ENCODE peak calls at places on chromosomes 13 and 19, in five cellular contexts. B is H9, W is upper lobe of right lung, C is thoracic aorta, K is tibial nerve. E is an unnamed sample.

GRCh38 chr19:40588110-40588854 is 11.6 kb downstream of the SHKBP1 start:
- DNase-seq in B (peak; percentile 25), W (no peak), C (no peak), K (no peak), E (no peak)

GRCh38 chr13:48547663-48548092 is 14.8 kb upstream of the RCBTB2 start:
- DNase-seq in B (no peak), W (no peak), C (no peak), K (no peak), E (no peak)

GRCh38 chr13:49308104-49308875 is 60.6 kb downstream of the CDADC1 start:
- DNase-seq in B (no peak), W (peak; percentile 78), C (peak; percentile 73), K (peak; percentile 89), E (no peak)

GRCh38 chr19:31253816-31254551 is 95.3 kb downstream of the TSHZ3 start:
- DNase-seq in B (no peak), W (no peak), C (no peak), K (no peak), E (no peak)

GRCh38 chr19:40423938-40424337 is 1.9 kb downstream of the SERTAD1 start:
- DNase-seq in B (no peak), W (no peak), C (no peak), K (no peak), E (no peak)

GRCh38 chr19:44596428-44597130 is 16.8 kb upstream of the IGSF23 start:
- DNase-seq in B (no peak), W (no peak), C (no peak), K (no peak), E (no peak)

GRCh38 chr13:97182065-97182890 is 39.9 kb upstream of the MBNL2 start:
- DNase-seq in B (no peak), W (no peak), C (no peak), K (no peak), E (no peak)

GRCh38 chr19:33406521-33407139 is 33.1 kb downstream of the CEBPG start:
- DNase-seq in B (peak; percentile 89), W (peak; percentile 82), C (peak; percentile 31), K (peak; percentile 90), E (peak; percentile 79)

GRCh38 chr13:23634897-23635296 is 64.7 kb downstream of the TNFRSF19 start:
- DNase-seq in B (no peak), W (no peak), C (no peak), K (no peak), E (no peak)

GRCh38 chr19:3507371-3508120 is 1.4 kb downstream of the FZR1 start:
- DNase-seq in B (peak; percentile 79), W (no peak), C (no peak), K (no peak), E (no peak)

GRCh38 chr13:29816715-29817114 is 33.7 kb downstream of the UBL3 start:
- DNase-seq in B (no peak), W (no peak), C (no peak), K (no peak), E (no peak)

GRCh38 chr19:10593820-10594637 is 6.9 kb upstream of the AP1M2 start:
- DNase-seq in B (no peak), W (peak; percentile 69), C (no peak), K (peak; percentile 76), E (no peak)

GRCh38 chr13:53338760-53339159 is 310.1 kb downstream of the OLFM4 start:
- DNase-seq in B (no peak), W (no peak), C (no peak), K (no peak), E (no peak)
- TF ChIP-seq CTCF in B (peak; percentile 54), W (no peak), C (no peak), K (no peak), E (no peak)

GRCh38 chr13:32585625-32586021 is 629 bp upstream of the PDS5B start:
- DNase-seq in B (peak; percentile 36), W (no peak), C (no peak), K (no peak), E (no peak)

GRCh38 chr13:32577032-32577431 is 9.2 kb upstream of the PDS5B start:
- DNase-seq in B (no peak), W (no peak), C (no peak), K (no peak), E (no peak)

GRCh38 chr13:32582991-32583390 is 3.3 kb upstream of the PDS5B start:
- DNase-seq in B (no peak), W (no peak), C (no peak), K (no peak), E (no peak)

GRCh38 chr13:32582281-32582680 is 4.0 kb upstream of the PDS5B start:
- DNase-seq in B (no peak), W (no peak), C (no peak), K (no peak), E (no peak)

GRCh38 chr13:32581177-32581786 is 5.0 kb upstream of the PDS5B start:
- DNase-seq in B (no peak), W (no peak), C (no peak), K (no peak), E (no peak)
- TF ChIP-seq CTCF in B (peak; percentile 65), W (peak; percentile 62), C (peak; percentile 47), K (peak; percentile 47), E (peak; percentile 60)

DNA sequence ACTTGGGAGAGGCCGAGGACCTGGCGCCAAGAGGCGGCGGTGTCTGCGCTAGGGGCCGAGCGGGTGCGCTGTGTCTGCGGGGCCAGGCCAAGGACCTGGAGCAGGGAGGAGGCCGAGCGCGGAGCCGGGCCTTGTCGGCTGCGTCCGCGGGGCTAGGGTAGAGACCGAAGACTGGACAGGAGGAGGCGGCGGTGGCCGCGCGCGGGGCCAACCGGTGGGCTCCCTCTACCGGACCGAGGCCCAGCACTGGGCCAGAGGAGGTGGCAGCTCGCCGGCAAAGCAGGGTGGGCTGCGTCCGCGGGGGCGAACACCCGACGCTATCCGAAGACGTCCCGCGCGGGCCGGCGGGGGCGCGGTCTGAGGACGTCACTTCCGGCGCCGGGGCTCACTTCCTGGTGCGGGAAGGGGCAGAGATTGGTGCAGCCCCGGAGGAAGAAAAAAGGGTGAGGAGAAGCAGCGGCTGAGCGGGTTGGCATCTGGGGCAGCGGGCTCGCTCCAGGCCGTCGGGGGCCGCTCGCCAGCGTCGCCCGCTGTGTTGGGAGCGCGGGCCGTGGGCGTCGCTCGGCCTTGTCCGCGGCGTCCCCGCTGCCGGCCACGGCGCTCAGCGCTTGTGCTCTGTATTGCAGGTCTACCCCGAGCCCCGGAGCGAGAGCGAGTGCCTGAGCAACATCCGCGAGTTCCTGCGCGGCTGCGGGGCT is 38.3 kb downstream of the ARHGEF7 start:
- DNase-seq in B (peak; percentile 95), W (peak; percentile 97), C (peak; percentile 82), K (peak; percentile 87), E (peak; percentile 91)
- TF ChIP-seq CTCF in B (peak; percentile 33), W (no peak), C (no peak), K (peak; percentile 15), E (peak; percentile 44)

DNA sequence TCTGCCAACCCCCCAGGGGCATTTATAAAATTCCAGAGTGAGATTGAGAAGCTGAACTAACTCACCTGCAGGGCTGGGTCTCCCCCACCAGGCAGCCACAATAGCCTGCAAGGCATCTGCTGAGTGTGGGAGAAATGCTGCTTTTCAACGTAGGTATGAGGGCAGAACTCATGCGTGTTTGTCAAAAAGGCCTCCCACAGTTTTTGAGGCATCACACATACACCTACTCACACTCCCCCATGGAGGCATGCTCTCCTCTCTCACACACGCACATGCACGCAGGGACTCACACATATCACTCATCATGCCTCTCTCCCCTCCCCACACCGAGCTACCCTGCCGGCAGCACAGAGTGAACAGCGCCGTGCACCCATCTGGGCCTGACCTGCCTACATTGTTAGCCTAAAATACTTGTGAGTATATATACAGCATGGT is 390.5 kb downstream of the FGF9 start:
- DNase-seq in B (peak; percentile 38), W (no peak), C (no peak), K (no peak), E (no peak)
- TF ChIP-seq CTCF in B (peak; percentile 35), W (no peak), C (no peak), K (no peak), E (no peak)

DNA sequence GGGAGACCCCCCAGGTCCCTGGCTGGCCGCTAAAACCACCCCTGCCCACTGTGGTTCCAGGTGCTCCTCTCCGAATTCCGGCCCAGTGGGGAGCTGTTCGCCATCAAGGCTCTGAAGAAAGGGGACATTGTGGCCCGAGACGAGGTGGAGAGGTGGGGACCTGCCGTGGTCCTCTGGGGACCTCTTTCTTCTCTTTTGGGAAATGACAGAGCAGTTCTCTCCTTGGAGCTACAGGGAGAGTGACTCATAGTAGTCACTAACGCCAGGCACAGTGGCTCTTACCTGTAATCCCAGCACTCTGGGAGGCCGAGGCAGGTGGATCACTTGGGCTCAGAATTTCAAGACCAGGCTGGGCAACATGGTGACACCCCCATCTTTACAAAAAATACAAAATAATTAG is 7.3 kb downstream of the PTGER1 start:
- DNase-seq in B (no peak), W (no peak), C (no peak), K (no peak), E (no peak)
- TF ChIP-seq CTCF in B (peak; percentile 22), W (no peak), C (no peak), K (no peak), E (no peak)

GRCh38 chr19:27974082-27974513 is 1238.9 kb downstream of the UQCRFS1 start:
- DNase-seq in B (peak; percentile 44), W (no peak), C (no peak), K (no peak), E (peak; percentile 20)
- TF ChIP-seq CTCF in B (peak; percentile 89), W (peak; percentile 36), C (no peak), K (peak; percentile 43), E (peak; percentile 93)

DNA sequence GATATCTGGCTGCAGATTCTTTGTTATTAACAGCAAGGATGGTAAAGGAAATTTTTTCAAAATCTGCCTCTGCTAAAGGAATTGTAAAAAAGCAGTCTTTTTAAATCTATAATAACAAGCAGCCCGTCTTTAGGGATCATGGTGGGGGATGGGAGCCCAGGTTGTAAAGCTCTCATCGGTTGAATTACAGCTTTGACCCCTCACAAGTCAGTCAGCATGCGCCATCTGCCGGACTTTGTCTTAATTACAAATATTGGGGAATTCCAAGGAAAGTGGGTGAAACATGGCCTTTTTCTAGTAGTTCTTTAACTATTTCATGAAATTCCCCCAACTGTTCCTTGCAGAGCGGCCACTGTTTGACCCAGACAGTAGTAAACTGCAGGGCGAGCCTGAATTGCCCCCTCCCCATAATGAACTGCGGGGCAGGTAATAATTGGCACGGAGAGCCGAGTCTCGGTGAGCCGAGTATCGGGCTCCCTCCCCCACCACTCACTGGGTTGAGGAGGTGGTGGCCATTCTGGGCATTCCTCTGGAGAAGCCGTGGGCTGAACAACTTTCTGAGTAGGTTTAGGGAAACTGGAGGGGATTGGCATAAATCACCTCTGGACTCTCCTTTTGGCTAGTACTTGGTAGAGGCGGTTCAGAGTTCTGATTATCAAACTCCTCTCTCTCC is 11.6 kb downstream of the ZNF578 start:
- DNase-seq in B (peak; percentile 71), W (no peak), C (no peak), K (no peak), E (no peak)
- TF ChIP-seq CTCF in B (peak; percentile 81), W (no peak), C (no peak), K (no peak), E (peak; percentile 44)

DNA sequence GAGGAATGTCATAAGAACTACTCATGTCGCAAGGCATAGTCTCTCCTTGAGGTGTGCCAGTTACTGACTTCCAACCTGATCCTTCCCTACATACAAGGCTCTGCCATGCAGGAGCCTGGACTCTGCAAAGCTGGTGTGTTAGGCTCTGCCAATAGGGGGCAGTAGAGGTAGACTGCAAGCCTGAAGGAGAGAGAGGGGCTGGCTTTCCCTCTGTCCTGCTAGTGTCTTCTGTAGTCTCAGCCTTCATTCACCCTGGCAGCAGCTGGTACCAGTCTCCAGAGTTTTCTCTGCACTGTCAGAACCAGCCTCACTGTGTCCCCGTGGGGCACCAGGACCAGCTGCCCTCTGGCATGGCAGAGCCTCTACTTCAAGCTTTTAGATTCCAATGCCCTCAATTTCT is 14.5 kb downstream of the SHISA2 start:
- DNase-seq in B (peak; percentile 85), W (no peak), C (no peak), K (no peak), E (no peak)
- TF ChIP-seq CTCF in B (peak; percentile 96), W (peak; percentile 40), C (no peak), K (no peak), E (peak; percentile 55)